ENCODE peak calls at places on chromosomes 13 and 19, in four cellular contexts. One of them, this sample, is unnamed.

GRCh38 chr19:28665748-28666147 is 547.2 kb downstream of the UQCRFS1 start:
- DNase-seq in ovary: no peak
- DNase-seq in ecto neural progenitor cell: no peak
- DNase-seq in activated T-helper 9 cell treated with anti-CD3 and anti-CD28 coated beads, Interleukin-2, amount 50 U/mL, for 16 hours: no peak
- DNase-seq in this sample: no peak

GRCh38 chr13:51453959-51454703 is 1.3 kb upstream of the INTS6 start:
- DNase-seq in ovary: peak; percentile 22
- DNase-seq in ecto neural progenitor cell: no peak
- DNase-seq in activated T-helper 9 cell treated with anti-CD3 and anti-CD28 coated beads, Interleukin-2, amount 50 U/mL, for 16 hours: peak; percentile 18
- DNase-seq in this sample: peak; percentile 62

GRCh38 chr19:2494447-2495129 is 18.7 kb downstream of the GADD45B start:
- DNase-seq in ovary: peak; percentile 66
- DNase-seq in ecto neural progenitor cell: peak; percentile 67
- DNase-seq in activated T-helper 9 cell treated with anti-CD3 and anti-CD28 coated beads, Interleukin-2, amount 50 U/mL, for 16 hours: peak; percentile 50
- DNase-seq in this sample: peak; percentile 73

GRCh38 chr13:20161275-20161950 is 561 bp upstream of the GJA3 start:
- DNase-seq in ovary: no peak
- DNase-seq in ecto neural progenitor cell: no peak
- DNase-seq in activated T-helper 9 cell treated with anti-CD3 and anti-CD28 coated beads, Interleukin-2, amount 50 U/mL, for 16 hours: peak; percentile 24
- DNase-seq in this sample: no peak

GRCh38 chr19:35513231-35513974 is at the start of gene DMKN:
- DNase-seq in ovary: no peak
- DNase-seq in ecto neural progenitor cell: no peak
- DNase-seq in activated T-helper 9 cell treated with anti-CD3 and anti-CD28 coated beads, Interleukin-2, amount 50 U/mL, for 16 hours: no peak
- DNase-seq in this sample: no peak

GRCh38 chr19:3116621-3117020 is 19.2 kb upstream of the GNA15 start:
- DNase-seq in ovary: no peak
- DNase-seq in ecto neural progenitor cell: no peak
- DNase-seq in activated T-helper 9 cell treated with anti-CD3 and anti-CD28 coated beads, Interleukin-2, amount 50 U/mL, for 16 hours: no peak
- DNase-seq in this sample: no peak

GRCh38 chr19:6732803-6733337 is 4.5 kb downstream of the GPR108 start:
- DNase-seq in ovary: no peak
- DNase-seq in ecto neural progenitor cell: no peak
- DNase-seq in activated T-helper 9 cell treated with anti-CD3 and anti-CD28 coated beads, Interleukin-2, amount 50 U/mL, for 16 hours: no peak
- DNase-seq in this sample: no peak

GRCh38 chr13:24683833-24684599 is 3.8 kb downstream of the ATP12A start:
- DNase-seq in ovary: no peak
- DNase-seq in ecto neural progenitor cell: peak; percentile 87
- DNase-seq in activated T-helper 9 cell treated with anti-CD3 and anti-CD28 coated beads, Interleukin-2, amount 50 U/mL, for 16 hours: peak; percentile 47
- DNase-seq in this sample: peak; percentile 58

GRCh38 chr13:30466358-30466714 is 600 bp upstream of the HMGB1 start:
- DNase-seq in ovary: no peak
- DNase-seq in ecto neural progenitor cell: no peak
- DNase-seq in activated T-helper 9 cell treated with anti-CD3 and anti-CD28 coated beads, Interleukin-2, amount 50 U/mL, for 16 hours: no peak
- DNase-seq in this sample: no peak

GRCh38 chr13:37680137-37680536 is 81.6 kb upstream of the POSTN start:
- DNase-seq in ovary: no peak
- DNase-seq in ecto neural progenitor cell: no peak
- DNase-seq in activated T-helper 9 cell treated with anti-CD3 and anti-CD28 coated beads, Interleukin-2, amount 50 U/mL, for 16 hours: no peak
- DNase-seq in this sample: no peak

GRCh38 chr19:42202290-42202867 is 15.1 kb downstream of the DEDD2 start:
- DNase-seq in ovary: no peak
- DNase-seq in ecto neural progenitor cell: no peak
- DNase-seq in activated T-helper 9 cell treated with anti-CD3 and anti-CD28 coated beads, Interleukin-2, amount 50 U/mL, for 16 hours: no peak
- DNase-seq in this sample: no peak

GRCh38 chr13:27341616-27342015 is 71.0 kb downstream of the RASL11A start:
- DNase-seq in ovary: no peak
- DNase-seq in ecto neural progenitor cell: no peak
- DNase-seq in activated T-helper 9 cell treated with anti-CD3 and anti-CD28 coated beads, Interleukin-2, amount 50 U/mL, for 16 hours: no peak
- DNase-seq in this sample: no peak

GRCh38 chr19:8390617-8390981 is 439 bp downstream of the RAB11B start:
- DNase-seq in ovary: peak; percentile 96
- DNase-seq in ecto neural progenitor cell: peak; percentile 99
- DNase-seq in activated T-helper 9 cell treated with anti-CD3 and anti-CD28 coated beads, Interleukin-2, amount 50 U/mL, for 16 hours: peak; percentile 87
- DNase-seq in this sample: peak; percentile 97

GRCh38 chr13:113433391-113433916 is 19.8 kb downstream of the ADPRHL1 start:
- DNase-seq in ovary: no peak
- DNase-seq in ecto neural progenitor cell: no peak
- DNase-seq in activated T-helper 9 cell treated with anti-CD3 and anti-CD28 coated beads, Interleukin-2, amount 50 U/mL, for 16 hours: no peak
- DNase-seq in this sample: no peak

GRCh38 chr19:31882709-31883108 is 462.7 kb upstream of the ZNF507 start:
- DNase-seq in ovary: no peak
- DNase-seq in ecto neural progenitor cell: no peak
- DNase-seq in activated T-helper 9 cell treated with anti-CD3 and anti-CD28 coated beads, Interleukin-2, amount 50 U/mL, for 16 hours: no peak
- DNase-seq in this sample: no peak

GRCh38 chr19:31991984-31992655 is 353.3 kb upstream of the ZNF507 start:
- DNase-seq in ovary: no peak
- DNase-seq in ecto neural progenitor cell: peak; percentile 28
- DNase-seq in activated T-helper 9 cell treated with anti-CD3 and anti-CD28 coated beads, Interleukin-2, amount 50 U/mL, for 16 hours: no peak
- DNase-seq in this sample: no peak

GRCh38 chr13:112885782-112886268 is 83.2 kb upstream of the MCF2L start:
- DNase-seq in ovary: peak; percentile 70
- DNase-seq in ecto neural progenitor cell: peak; percentile 94
- DNase-seq in activated T-helper 9 cell treated with anti-CD3 and anti-CD28 coated beads, Interleukin-2, amount 50 U/mL, for 16 hours: no peak
- DNase-seq in this sample: peak; percentile 87